ENCODE peak calls at places on chromosomes 12 and 14, in five cellular contexts. A is ELR; H is CD8-positive, alpha-beta memory T cell; U is NCI-H1694; D is A172. F is an unnamed sample.

GRCh38 chr14:101506211-101506920 is 54.9 kb upstream of the DIO3 start:
- DNase-seq in A (no peak), H (no peak), U (no peak), D (no peak), F (peak)

GRCh38 chr14:44448816-44449411 is 58.2 kb downstream of the FSCB start:
- DNase-seq in H (no peak), A (no peak), U (no peak), D (no peak), F (no peak)

GRCh38 chr12:53735556-53735955 is 8.3 kb upstream of the CALCOCO1 start:
- DNase-seq in D (no peak), U (peak), A (no peak), H (no peak), F (no peak)

GRCh38 chr12:27818421-27818918 is 38.4 kb upstream of the MANSC4 start:
- DNase-seq in D (no peak), A (peak), H (no peak), U (no peak), F (no peak)

GRCh38 chr14:105838107-105838506 is 311.7 kb downstream of the TMEM121 start:
- DNase-seq in H (no peak), D (no peak), A (no peak), U (no peak), F (no peak)

GRCh38 chr12:109743076-109743910 is 29.7 kb downstream of the FAM222A start:
- DNase-seq in D (no peak), H (no peak), A (no peak), U (no peak), F (peak)

GRCh38 chr14:34035934-34036250 is 85.0 kb upstream of the EGLN3 start:
- DNase-seq in A (no peak), H (no peak), D (no peak), U (no peak), F (no peak)

GRCh38 chr12:49895773-49896172 is 7.9 kb downstream of the FAIM2 start:
- DNase-seq in H (no peak), U (no peak), D (no peak), A (no peak), F (no peak)

GRCh38 chr12:108648371-108648770 is 14.7 kb upstream of the SELPLG start:
- DNase-seq in H (no peak), A (no peak), D (no peak), U (no peak), F (no peak)

F was measured in WERI-Rb-1.